ENCODE peak calls at places on chromosomes 4 and X, in four cellular contexts. One of them, this sample, is unnamed.

GRCh38 chrX:9670136-9670905 is 95.3 kb downstream of the GPR143 start:
- DNase-seq in hepatocyte: no peak
- DNase-seq in SIG-M5: no peak
- DNase-seq in A172: peak
- DNase-seq in this sample: peak

GRCh38 chr4:40992472-40993298 is 221.7 kb downstream of the APBB2 start:
- DNase-seq in hepatocyte: no peak
- DNase-seq in SIG-M5: peak
- DNase-seq in A172: peak
- DNase-seq in this sample: peak

GRCh38 chr4:98828801-98829200 is 100.1 kb downstream of the EIF4E start:
- DNase-seq in hepatocyte: no peak
- DNase-seq in SIG-M5: no peak
- DNase-seq in A172: no peak
- DNase-seq in this sample: no peak

GRCh38 chr4:24850669-24851068 is 55.3 kb downstream of the SOD3 start:
- DNase-seq in hepatocyte: peak
- DNase-seq in SIG-M5: no peak
- DNase-seq in A172: peak
- DNase-seq in this sample: no peak

GRCh38 chrX:29617276-29617675 is 598.1 kb upstream of the MAGEB2 start:
- DNase-seq in hepatocyte: no peak
- DNase-seq in SIG-M5: no peak
- DNase-seq in A172: peak
- DNase-seq in this sample: no peak

GRCh38 chr4:105619193-105619931 is 66.9 kb downstream of the ARHGEF38 start:
- DNase-seq in hepatocyte: peak
- DNase-seq in SIG-M5: no peak
- DNase-seq in A172: no peak
- DNase-seq in this sample: no peak

GRCh38 chrX:100410083-100410590 is at the start of gene PCDH19:
- DNase-seq in hepatocyte: peak
- DNase-seq in SIG-M5: no peak
- DNase-seq in A172: no peak
- DNase-seq in this sample: no peak

GRCh38 chr4:173073939-173074500 is 94.6 kb upstream of the GALNT7 start:
- DNase-seq in hepatocyte: no peak
- DNase-seq in SIG-M5: no peak
- DNase-seq in A172: no peak
- DNase-seq in this sample: no peak

GRCh38 chrX:14377427-14377826 is 151.9 kb upstream of the GLRA2 start:
- DNase-seq in hepatocyte: no peak
- DNase-seq in SIG-M5: no peak
- DNase-seq in A172: no peak
- DNase-seq in this sample: no peak

GRCh38 chr4:86894465-86894864 is 2.2 kb upstream of the C4orf36 start:
- DNase-seq in hepatocyte: no peak
- DNase-seq in SIG-M5: no peak
- DNase-seq in A172: peak
- DNase-seq in this sample: peak

GRCh38 chr4:135281230-135281629 is 1079.6 kb upstream of the PABPC4L start:
- DNase-seq in hepatocyte: no peak
- DNase-seq in SIG-M5: no peak
- DNase-seq in A172: peak
- DNase-seq in this sample: no peak

GRCh38 chr4:8871417-8872401 is at the start of gene HMX1:
- DNase-seq in hepatocyte: peak
- DNase-seq in SIG-M5: no peak
- DNase-seq in A172: no peak
- DNase-seq in this sample: no peak

GRCh38 chrX:14939644-14940043 is 66.4 kb downstream of the MOSPD2 start:
- DNase-seq in hepatocyte: no peak
- DNase-seq in SIG-M5: no peak
- DNase-seq in A172: no peak
- DNase-seq in this sample: no peak

This sample was measured in NCI-H226.